ENCODE peak calls at places on chromosomes 13 and 19, in ten cellular contexts. G, L, R, C, X, K, M, Z, S and E are unnamed samples.

GRCh38 chr19:39419003-39419402 is 6.5 kb downstream of the PLEKHG2 start:
- DNase-seq in S (no peak), C (no peak), R (no peak), G (no peak), L (no peak), X (no peak), K (no peak), Z (no peak), M (no peak), E (no peak)

GRCh38 chr13:29465741-29466293 is 129.7 kb downstream of the SLC7A1 start:
- DNase-seq in R (no peak), X (no peak), Z (peak; percentile 30), L (no peak), M (no peak), G (no peak), S (no peak), K (no peak), C (peak; percentile 48), E (no peak)

GRCh38 chr19:33064117-33064777 is 441 bp downstream of the RHPN2 start:
- DNase-seq in X (peak; percentile 80), G (peak; percentile 46), S (no peak), M (no peak), C (peak; percentile 69), L (no peak), Z (no peak), K (peak; percentile 90), R (peak; percentile 43), E (no peak)

GRCh38 chr13:65387743-65388347 is 1842.3 kb downstream of the PCDH9 start:
- DNase-seq in M (no peak), Z (no peak), L (no peak), S (no peak), G (no peak), X (no peak), R (no peak), K (no peak), C (no peak), E (no peak)

GRCh38 chr13:40456397-40456958 is 210.0 kb downstream of the FOXO1 start:
- DNase-seq in G (no peak), M (no peak), L (no peak), X (no peak), Z (no peak), R (no peak), K (no peak), S (no peak), C (no peak), E (no peak)

GRCh38 chr19:48558018-48558684 is 6.2 kb downstream of the SULT2B1 start:
- DNase-seq in L (no peak), K (no peak), C (no peak), R (peak; percentile 49), G (no peak), Z (no peak), S (no peak), X (no peak), M (no peak), E (no peak)

GRCh38 chr13:51064753-51065152 is 46.3 kb downstream of the C13orf42 start:
- DNase-seq in M (no peak), X (no peak), C (no peak), L (no peak), Z (no peak), R (no peak), G (no peak), K (no peak), S (no peak), E (no peak)

GRCh38 chr13:70938462-70938861 is 830.2 kb upstream of the KLHL1 start:
- DNase-seq in K (no peak), C (no peak), X (no peak), G (no peak), L (no peak), M (no peak), Z (no peak), R (no peak), S (no peak), E (no peak)

GRCh38 chr19:56840452-56841193 is at the start of the genes PEG3 and ZIM2:
- DNase-seq in Z (no peak), C (peak; percentile 70), R (no peak), X (peak; percentile 55), M (peak; percentile 93), S (no peak), K (peak; percentile 84), L (no peak), G (peak; percentile 92), E (peak; percentile 77)

GRCh38 chr19:56841194-56841546 is 644 bp upstream of the PEG3 start:
- DNase-seq in X (no peak), R (no peak), M (no peak), Z (no peak), G (peak; percentile 45), S (no peak), K (no peak), L (no peak), C (no peak), E (no peak)

GRCh38 chr19:56838680-56838929 is 1.9 kb downstream of the PEG3 start:
- DNase-seq in S (no peak), Z (no peak), K (no peak), M (no peak), L (no peak), R (no peak), X (no peak), G (no peak), C (no peak), E (no peak)

GRCh38 chr19:56838930-56839664 is 1.4 kb downstream of the PEG3 start:
- DNase-seq in C (peak; percentile 99), S (peak; percentile 98), M (peak; percentile 96), R (no peak), X (peak; percentile 97), L (no peak), K (peak; percentile 92), Z (peak; percentile 99), G (peak; percentile 97), E (peak; percentile 97)

GRCh38 chr19:56839665-56840451 is 668 bp downstream of the PEG3 start:
- DNase-seq in X (peak; percentile 93), S (peak; percentile 96), R (no peak), K (peak; percentile 85), L (no peak), Z (peak; percentile 90), C (peak; percentile 95), M (no peak), G (peak; percentile 97), E (peak; percentile 95)
- H3K27ac ChIP-seq in X (peak overlapping the region; percentile 18), S (peak overlapping the region; percentile 86), R (no peak overlapping the region), K (peak overlapping the region; percentile 78), L (no peak overlapping the region), Z (peak overlapping the region; percentile 58), C (peak overlapping the region; percentile 33), M (peak overlapping the region; percentile 85), G (peak overlapping the region; percentile 95), E (peak overlapping the region; percentile 65)

GRCh38 chr19:38266981-38267597 is 2.7 kb downstream of the SPINT2 start:
- DNase-seq in M (no peak), K (no peak), C (no peak), X (no peak), S (no peak), Z (no peak), L (no peak), R (peak; percentile 42), G (no peak), E (no peak)

GRCh38 chr19:38267780-38268430 is 3.5 kb downstream of the SPINT2 start:
- DNase-seq in G (no peak), X (no peak), C (peak; percentile 77), R (no peak), K (no peak), L (no peak), Z (no peak), M (no peak), S (no peak), E (no peak)

GRCh38 chr19:38270587-38271167 is 6.3 kb downstream of the SPINT2 start:
- DNase-seq in S (no peak), X (no peak), R (peak; percentile 87), M (no peak), Z (no peak), K (no peak), C (no peak), G (no peak), L (no peak), E (no peak)

GRCh38 chr19:38266070-38266469 is 1.7 kb downstream of the SPINT2 start:
- DNase-seq in M (no peak), K (no peak), L (no peak), G (no peak), Z (no peak), X (no peak), C (no peak), S (no peak), R (no peak), E (no peak)

DNA sequence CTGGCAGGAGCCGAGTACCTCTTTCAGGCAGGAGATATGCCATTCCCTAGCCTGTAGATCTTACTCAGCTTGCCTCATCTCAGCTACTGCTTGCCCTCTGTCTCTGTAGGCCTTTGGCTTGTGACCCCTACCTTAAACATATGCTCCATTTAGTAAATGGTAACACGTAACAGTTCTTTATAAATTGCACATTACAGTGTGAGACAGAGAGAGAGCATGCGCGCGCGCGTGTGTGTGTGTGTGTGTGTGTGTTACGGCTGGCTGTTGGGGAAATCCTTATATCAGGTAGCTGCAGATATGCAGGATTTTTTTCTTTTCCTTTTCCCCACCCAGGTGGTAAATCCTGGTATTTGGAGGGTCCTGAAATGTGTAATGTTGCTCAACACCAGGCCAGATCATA is 4.2 kb downstream of the SPINT2 start:
- DNase-seq in S (no peak), G (no peak), C (no peak), L (no peak), R (no peak), X (no peak), Z (no peak), K (no peak), M (no peak), E (no peak)
- H3K27ac ChIP-seq in S (no peak overlapping the region), G (no peak overlapping the region), C (peak overlapping the region; percentile 26), L (no peak overlapping the region), R (peak overlapping the region; percentile 56), X (no peak overlapping the region), Z (no peak overlapping the region), K (peak overlapping the region; percentile 95), M (no peak overlapping the region), E (peak overlapping the region; percentile 87)

GRCh38 chr19:44019498-44019897 is 5.7 kb upstream of the ZNF222 start:
- DNase-seq in S (peak; percentile 12), M (no peak), X (no peak), K (no peak), L (no peak), G (no peak), C (no peak), R (no peak), Z (no peak), E (no peak)

GRCh38 chr19:44021221-44021620 is 4.0 kb upstream of the ZNF222 start:
- DNase-seq in X (no peak), S (peak; percentile 12), C (no peak), K (no peak), G (no peak), M (no peak), L (no peak), Z (no peak), R (no peak), E (no peak)

GRCh38 chr19:44024900-44025216 is 321 bp upstream of the ZNF222 start:
- DNase-seq in C (no peak), L (no peak), S (no peak), X (no peak), R (peak; percentile 8), K (no peak), M (no peak), G (no peak), Z (no peak), E (no peak)

DNA sequence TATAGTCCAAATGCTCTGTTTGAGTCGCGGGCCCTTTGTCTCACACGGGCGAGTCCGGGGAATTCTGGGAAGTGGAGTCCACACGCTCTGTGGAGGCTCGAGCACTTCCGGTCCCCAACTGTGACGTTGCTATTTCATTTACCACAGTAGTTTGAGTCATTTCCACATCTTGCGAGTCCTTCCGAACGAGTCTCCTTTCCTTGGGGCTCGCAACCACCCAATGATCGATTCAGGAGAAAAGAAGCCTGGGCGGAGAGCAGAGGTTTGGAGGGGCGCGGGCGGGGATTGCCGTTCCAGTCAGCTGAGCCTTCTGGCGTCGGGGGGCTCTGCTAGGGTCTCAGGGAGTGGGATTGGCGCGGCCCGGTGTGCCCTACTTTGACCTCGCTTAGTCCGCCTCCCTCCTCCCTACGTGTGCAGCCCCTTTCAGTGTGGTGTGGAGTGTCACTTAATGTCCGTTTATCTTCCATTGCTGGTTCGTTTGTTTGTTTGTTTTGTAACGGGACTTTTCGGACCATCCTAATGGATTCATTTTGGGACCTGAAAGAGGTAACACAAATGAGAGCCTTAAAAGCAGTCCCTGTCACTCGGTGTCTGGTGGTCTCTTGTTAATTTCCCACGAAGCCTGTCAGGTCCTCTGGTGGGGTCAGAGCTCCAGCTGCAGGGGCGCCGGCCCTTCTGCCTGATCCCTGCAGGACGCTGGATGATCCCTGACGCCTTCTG is at the start of gene ZNF222:
- DNase-seq in Z (peak; percentile 52), G (peak; percentile 93), K (peak; percentile 57), S (peak; percentile 95), R (peak; percentile 74), X (peak; percentile 89), L (peak; percentile 69), M (peak; percentile 86), C (peak; percentile 72), E (peak; percentile 81)
- H3K27ac ChIP-seq in Z (no peak within 1 kb of the TSS), G (peak within 1 kb of the TSS; percentile 73), K (peak within 1 kb of the TSS; percentile 57), S (peak within 1 kb of the TSS; percentile 68), R (peak within 1 kb of the TSS; percentile 86), X (peak within 1 kb of the TSS; percentile 43), L (no peak within 1 kb of the TSS), M (no peak within 1 kb of the TSS), C (no peak within 1 kb of the TSS), E (no peak within 1 kb of the TSS)

GRCh38 chr13:36420437-36420891 is 11.8 kb upstream of the CCNA1 start:
- DNase-seq in C (peak; percentile 64), X (peak; percentile 74), Z (peak; percentile 58), M (peak; percentile 74), S (peak; percentile 94), R (peak; percentile 51), G (peak; percentile 92), K (no peak), L (peak; percentile 28), E (peak; percentile 84)
- H3K27ac ChIP-seq in C (no peak overlapping the region), X (no peak overlapping the region), Z (no peak overlapping the region), M (no peak overlapping the region), S (no peak overlapping the region), R (no peak overlapping the region), G (peak overlapping the region; percentile 31), K (no peak overlapping the region), L (no peak overlapping the region), E (no peak overlapping the region)